ENCODE peak calls at places on chromosomes 4 and X, in five cellular contexts. H, M, P, Z and G are unnamed samples.

GRCh38 chrX:108731144-108731543 is 5.2 kb downstream of the IRS4 start:
- DNase-seq in H (no peak), M (no peak), P (no peak), Z (no peak), G (no peak)

GRCh38 chrX:107742754-107743191 is 32.8 kb downstream of the TSC22D3 start:
- DNase-seq in H (no peak), M (no peak), P (no peak), Z (no peak), G (no peak)

GRCh38 chr4:158496030-158496741 is 25.5 kb upstream of the RXFP1 start:
- DNase-seq in H (peak), M (peak), P (peak), Z (no peak), G (no peak)

GRCh38 chrX:114152130-114152529 is 431.8 kb upstream of the HTR2C start:
- DNase-seq in H (peak), M (no peak), P (no peak), Z (peak), G (peak)

GRCh38 chrX:123918106-123918721 is 43.3 kb upstream of the STAG2 start:
- DNase-seq in H (no peak), M (no peak), P (no peak), Z (no peak), G (no peak)

GRCh38 chrX:50971390-50971789 is 60.9 kb downstream of the BMP15 start:
- DNase-seq in H (no peak), M (no peak), P (no peak), Z (no peak), G (no peak)

GRCh38 chr4:9785926-9786325 is 4.5 kb downstream of the DRD5 start:
- DNase-seq in H (no peak), M (no peak), P (no peak), Z (no peak), G (no peak)

GRCh38 chr4:123106741-123107140 is 184.3 kb upstream of the NUDT6 start:
- DNase-seq in H (no peak), M (no peak), P (no peak), Z (no peak), G (no peak)

GRCh38 chr4:24150021-24150420 is 260.2 kb upstream of the PPARGC1A start:
- DNase-seq in H (no peak), M (no peak), P (no peak), Z (no peak), G (no peak)

GRCh38 chr4:101953949-101954348 is 163.4 kb downstream of the BANK1 start:
- DNase-seq in H (peak), M (peak), P (no peak), Z (peak), G (peak)

GRCh38 chrX:122579521-122579920 is 604.6 kb upstream of the GRIA3 start:
- DNase-seq in H (no peak), M (no peak), P (no peak), Z (peak), G (no peak)

GRCh38 chrX:103248553-103248952 is 6.4 kb downstream of the TCEAL8 start:
- DNase-seq in H (no peak), M (no peak), P (no peak), Z (peak), G (no peak)

GRCh38 chr4:5143940-5144339 is 92.7 kb downstream of the STK32B start:
- DNase-seq in H (no peak), M (no peak), P (no peak), Z (no peak), G (no peak)

GRCh38 chrX:135639066-135639815 is 74.2 kb upstream of the CT45A1 start:
- DNase-seq in H (no peak), M (no peak), P (no peak), Z (no peak), G (no peak)

GRCh38 chr4:80831383-80832361 is 198.8 kb upstream of the BMP3 start:
- DNase-seq in H (no peak), M (no peak), P (no peak), Z (peak), G (peak)

GRCh38 chr4:52107745-52108144 is 56.6 kb downstream of the SPATA18 start:
- DNase-seq in H (no peak), M (no peak), P (no peak), Z (no peak), G (no peak)

GRCh38 chr4:109078724-109079123 is 223.7 kb downstream of the COL25A1 start:
- DNase-seq in H (no peak), M (no peak), P (no peak), Z (peak), G (no peak)

GRCh38 chrX:37986893-37987292 is 19.5 kb upstream of the SYTL5 start:
- DNase-seq in H (no peak), M (no peak), P (no peak), Z (peak), G (no peak)

GRCh38 chr4:118883861-118884260 is 4.8 kb upstream of the SYNPO2 start:
- DNase-seq in H (no peak), M (no peak), P (no peak), Z (no peak), G (no peak)

GRCh38 chrX:70398899-70399298 is 24.2 kb upstream of the GDPD2 start:
- DNase-seq in H (no peak), M (no peak), P (no peak), Z (peak), G (no peak)

GRCh38 chr4:2042207-2042946 is 16.8 kb upstream of the NAT8L start:
- DNase-seq in H (no peak), M (no peak), P (peak), Z (no peak), G (no peak)

GRCh38 chrX:129755779-129756650 is 17.2 kb downstream of the XPNPEP2 start:
- DNase-seq in H (no peak), M (no peak), P (no peak), Z (no peak), G (no peak)